ENCODE peak calls at places on chromosomes 1 and 21, in nine cellular contexts. E, V, K, T, B, R, S, I and X are unnamed samples.

GRCh38 chr1:35808376-35809155 is 750 bp downstream of the AGO4 start:
- DNase-seq in E (peak; percentile 43), V (no peak), K (peak; percentile 29), T (peak; percentile 31), B (peak; percentile 43), R (peak; percentile 30), S (peak; percentile 25), I (peak; percentile 19), X (peak; percentile 47)

GRCh38 chr1:231039161-231040018 is 664 bp downstream of the FAM89A start:
- DNase-seq in E (peak; percentile 75), V (no peak), K (peak; percentile 41), T (peak; percentile 32), B (peak; percentile 33), R (peak; percentile 57), S (peak; percentile 37), I (peak; percentile 30), X (peak; percentile 37)

GRCh38 chr1:77906146-77906545 is 17.7 kb downstream of the NEXN start:
- DNase-seq in E (no peak), V (no peak), K (no peak), T (no peak), B (no peak), R (no peak), S (no peak), I (no peak), X (no peak)

GRCh38 chr1:201164645-201165044 is 10.4 kb upstream of the TMEM9 start:
- DNase-seq in E (no peak), V (no peak), K (no peak), T (no peak), B (no peak), R (no peak), S (no peak), I (no peak), X (no peak)

GRCh38 chr1:156511656-156512055 is 11.1 kb upstream of the MEF2D start:
- DNase-seq in E (no peak), V (no peak), K (no peak), T (no peak), B (no peak), R (no peak), S (no peak), I (peak; percentile 39), X (no peak)

GRCh38 chr1:22163137-22163536 is 20.2 kb upstream of the WNT4 start:
- DNase-seq in E (no peak), V (no peak), K (no peak), T (no peak), B (no peak), R (no peak), S (no peak), I (no peak), X (no peak)

GRCh38 chr1:30323841-30324240 is 399.5 kb downstream of the MATN1 start:
- DNase-seq in E (no peak), V (no peak), K (no peak), T (no peak), B (no peak), R (no peak), S (no peak), I (no peak), X (no peak)

GRCh38 chr21:45964649-45965048 is 16.9 kb upstream of the COL6A1 start:
- DNase-seq in E (no peak), V (no peak), K (peak; percentile 6), T (no peak), B (no peak), R (no peak), S (no peak), I (no peak), X (no peak)

GRCh38 chr1:237139732-237140131 is 97.7 kb downstream of the RYR2 start:
- DNase-seq in E (no peak), V (no peak), K (no peak), T (no peak), B (no peak), R (no peak), S (no peak), I (no peak), X (no peak)

GRCh38 chr1:156346636-156347035 is 8.3 kb downstream of the TSACC start:
- DNase-seq in E (no peak), V (peak; percentile 53), K (no peak), T (no peak), B (no peak), R (no peak), S (no peak), I (no peak), X (no peak)

GRCh38 chr1:159922499-159923202 is 2.7 kb downstream of the TAGLN2 start:
- DNase-seq in E (no peak), V (no peak), K (peak; percentile 71), T (peak; percentile 25), B (peak; percentile 69), R (no peak), S (peak; percentile 53), I (no peak), X (no peak)

GRCh38 chr1:204583909-204584632 is 67.9 kb downstream of the MDM4 start:
- DNase-seq in E (no peak), V (no peak), K (no peak), T (no peak), B (no peak), R (no peak), S (no peak), I (no peak), X (no peak)

GRCh38 chr21:19197950-19198349 is 794.4 kb upstream of the TMPRSS15 start:
- DNase-seq in E (no peak), V (no peak), K (no peak), T (no peak), B (no peak), R (no peak), S (no peak), I (no peak), X (no peak)

GRCh38 chr1:81111818-81112217 is 688.9 kb upstream of the ADGRL2 start:
- DNase-seq in E (no peak), V (peak; percentile 11), K (no peak), T (no peak), B (no peak), R (no peak), S (no peak), I (peak; percentile 60), X (no peak)

GRCh38 chr1:81118550-81118949 is 682.2 kb upstream of the ADGRL2 start:
- DNase-seq in E (no peak), V (no peak), K (no peak), T (no peak), B (no peak), R (no peak), S (no peak), I (no peak), X (no peak)

GRCh38 chr1:81115422-81115821 is 685.3 kb upstream of the ADGRL2 start:
- DNase-seq in E (no peak), V (no peak), K (no peak), T (no peak), B (no peak), R (no peak), S (no peak), I (no peak), X (no peak)

GRCh38 chr1:81113688-81114087 is 687.0 kb upstream of the ADGRL2 start:
- DNase-seq in E (no peak), V (peak; percentile 28), K (no peak), T (no peak), B (no peak), R (no peak), S (no peak), I (peak; percentile 55), X (no peak)

DNA sequence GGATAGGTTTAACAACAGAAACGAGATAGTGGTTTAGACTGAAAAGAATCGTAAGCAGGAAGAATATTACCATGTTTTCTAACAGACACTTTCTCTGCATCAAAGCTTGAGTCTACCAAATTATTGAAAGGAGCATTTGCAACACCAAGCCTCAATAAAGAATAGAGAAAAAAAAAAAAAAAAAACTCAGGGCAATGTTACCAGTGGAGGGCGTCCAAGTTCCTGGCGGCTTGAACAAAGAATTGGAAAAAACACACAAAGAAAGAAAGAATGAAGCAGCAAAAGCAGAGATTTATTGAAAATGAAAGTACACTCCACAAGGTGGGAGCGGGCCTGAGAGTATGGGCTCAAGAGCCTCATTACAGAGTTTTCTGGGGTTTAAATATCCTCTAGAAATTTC is 686.5 kb upstream of the ADGRL2 start:
- DNase-seq in E (no peak), V (no peak), K (no peak), T (no peak), B (no peak), R (no peak), S (no peak), I (no peak), X (no peak)
- TF ChIP-seq CTCF in E (peak; percentile 38), V (no peak), K (no peak), T (no peak), B (no peak), R (no peak), S (no peak), I (no peak), X (no peak)

DNA sequence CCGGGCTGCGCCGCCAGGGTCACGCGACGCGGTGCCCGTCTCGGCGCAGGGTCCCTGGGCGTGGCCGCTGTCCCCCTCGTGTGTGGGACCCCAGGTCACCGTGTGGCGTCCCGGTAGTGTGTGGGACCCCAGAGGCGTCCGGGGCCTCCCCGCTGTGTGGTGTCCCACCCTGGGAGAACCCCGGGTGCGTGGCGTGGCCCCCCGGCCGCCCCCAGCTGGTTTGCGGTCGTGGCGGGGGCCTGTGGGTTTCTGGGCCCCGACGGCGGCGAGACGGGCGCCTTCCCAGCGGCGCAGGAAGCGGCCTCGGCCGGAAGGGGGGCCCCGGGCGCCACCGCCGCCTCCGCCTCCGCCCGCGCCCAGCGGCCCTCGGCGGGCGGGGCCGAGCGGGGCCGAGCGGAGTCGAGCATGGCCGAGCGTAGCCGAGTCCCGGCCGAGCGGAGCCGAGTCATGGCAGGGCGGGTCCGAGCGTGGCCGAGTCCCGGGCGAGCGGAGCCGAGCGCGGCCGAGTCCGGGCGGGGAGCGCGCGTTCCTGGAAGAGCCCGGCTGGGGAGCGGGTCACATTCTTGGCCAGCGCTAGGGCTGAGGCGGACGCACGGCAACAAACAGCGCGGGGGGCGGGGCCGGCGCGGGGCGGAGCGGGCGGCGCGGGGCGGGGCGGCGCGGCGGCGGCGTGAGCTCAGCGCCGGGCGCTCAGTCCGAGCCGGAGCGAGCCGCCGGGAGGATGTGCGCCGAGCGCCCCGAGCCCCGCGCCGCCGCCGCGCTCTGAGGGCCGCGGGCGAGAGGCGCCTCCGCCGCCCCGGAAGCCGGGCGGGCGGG is 570 bp upstream of the SKI start:
- DNase-seq in E (peak; percentile 99), V (no peak), K (peak; percentile 97), T (peak; percentile 99), B (peak; percentile 95), R (peak; percentile 100), S (peak; percentile 98), I (peak; percentile 97), X (peak; percentile 94)
- TF ChIP-seq CTCF in E (no peak), V (no peak), K (peak; percentile 68), T (no peak), B (no peak), R (peak; percentile 23), S (no peak), I (no peak), X (no peak)

GRCh38 chr21:30958737-30959136 is 77.4 kb upstream of the KRTAP11-1 start:
- DNase-seq in E (no peak), V (no peak), K (no peak), T (no peak), B (no peak), R (no peak), S (no peak), I (no peak), X (no peak)

GRCh38 chr21:30962013-30962412 is 76.3 kb downstream of the KRTAP19-8 start:
- DNase-seq in E (peak; percentile 15), V (no peak), K (no peak), T (no peak), B (no peak), R (no peak), S (no peak), I (no peak), X (no peak)
- TF ChIP-seq CTCF in E (peak; percentile 50), V (no peak), K (no peak), T (peak; percentile 56), B (no peak), R (no peak), S (no peak), I (no peak), X (peak; percentile 37)

GRCh38 chr1:24969616-24970398 is 39.7 kb upstream of the RUNX3 start:
- DNase-seq in E (no peak), V (no peak), K (no peak), T (no peak), B (no peak), R (no peak), S (no peak), I (no peak), X (no peak)
- TF ChIP-seq CTCF in E (no peak), V (no peak), K (no peak), T (no peak), B (no peak), R (no peak), S (no peak), I (no peak), X (no peak)